ENCODE peak calls at places on chromosomes 7 and 10, in five cellular contexts. N is dorsolateral prefrontal cortex, W is stomach, C is psoas muscle, A is body of pancreas. F is an unnamed sample.

GRCh38 chr7:87001214-87001613 is 58.2 kb downstream of the ELAPOR2 start:
- DNase-seq in N (no peak), W (no peak), C (no peak), A (no peak), F (no peak)

GRCh38 chr10:109866995-109867635 is 56.2 kb downstream of the XPNPEP1 start:
- DNase-seq in N (no peak), W (no peak), C (no peak), A (no peak), F (no peak)

GRCh38 chr7:157378390-157378789 is 41.6 kb downstream of the DNAJB6 start:
- DNase-seq in N (no peak), W (peak; percentile 11), C (no peak), A (no peak), F (no peak)

GRCh38 chr7:8441106-8441590 is 7.7 kb downstream of the NXPH1 start:
- DNase-seq in N (no peak), W (no peak), C (no peak), A (no peak), F (no peak)

GRCh38 chr7:2040201-2040892 is 192.4 kb downstream of the MAD1L1 start:
- DNase-seq in N (no peak), W (no peak), C (peak; percentile 20), A (no peak), F (no peak)

GRCh38 chr10:71623098-71623985 is 96.2 kb downstream of the C10orf105 start:
- DNase-seq in N (no peak), W (no peak), C (no peak), A (no peak), F (no peak)

GRCh38 chr10:70770001-70770400 is 15.2 kb downstream of the TBATA start:
- DNase-seq in N (no peak), W (no peak), C (no peak), A (no peak), F (no peak)

GRCh38 chr7:80218723-80219122 is 84.1 kb downstream of the GNAI1 start:
- DNase-seq in N (no peak), W (no peak), C (no peak), A (no peak), F (no peak)

GRCh38 chr10:71512794-71513379 is 116.2 kb downstream of the CDH23 start:
- DNase-seq in N (no peak), W (peak; percentile 65), C (no peak), A (peak; percentile 59), F (no peak)

DNA sequence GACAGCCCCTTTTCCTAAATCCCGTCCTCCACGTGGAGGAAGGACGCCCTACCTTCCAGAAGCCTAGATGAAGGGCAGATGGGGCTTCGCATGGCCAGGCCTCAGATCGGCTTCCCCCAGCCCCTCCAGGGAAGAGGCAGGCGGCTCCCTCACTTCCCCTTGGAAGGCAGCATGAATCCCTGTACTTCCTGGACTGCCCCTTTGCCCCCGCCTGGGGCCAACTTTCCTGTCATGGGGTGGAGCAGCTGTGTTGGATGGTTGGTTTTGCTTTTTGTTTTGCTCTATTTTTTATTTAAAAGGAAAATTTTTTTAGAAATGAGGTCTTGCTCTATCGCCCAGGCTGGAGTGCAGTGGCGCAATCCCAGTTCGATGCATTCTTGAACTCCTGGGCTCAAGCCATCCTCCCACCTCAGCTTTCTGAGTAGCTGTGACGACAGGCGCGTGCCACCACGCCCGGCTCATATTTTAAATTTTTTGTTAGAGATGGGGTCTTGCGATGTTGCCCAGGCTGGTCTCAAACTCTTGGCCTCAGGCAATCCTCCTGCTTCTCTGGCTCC is 27.2 kb downstream of the GTF2IRD1 start:
- DNase-seq in N (no peak), W (peak; percentile 53), C (peak; percentile 78), A (peak; percentile 45), F (peak; percentile 37)
- H3K4me3 ChIP-seq in N (peak overlapping the region; percentile 43), W (peak overlapping the region; percentile 34), C (peak overlapping the region; percentile 58), A (no peak overlapping the region), F (peak overlapping the region; percentile 59)

DNA sequence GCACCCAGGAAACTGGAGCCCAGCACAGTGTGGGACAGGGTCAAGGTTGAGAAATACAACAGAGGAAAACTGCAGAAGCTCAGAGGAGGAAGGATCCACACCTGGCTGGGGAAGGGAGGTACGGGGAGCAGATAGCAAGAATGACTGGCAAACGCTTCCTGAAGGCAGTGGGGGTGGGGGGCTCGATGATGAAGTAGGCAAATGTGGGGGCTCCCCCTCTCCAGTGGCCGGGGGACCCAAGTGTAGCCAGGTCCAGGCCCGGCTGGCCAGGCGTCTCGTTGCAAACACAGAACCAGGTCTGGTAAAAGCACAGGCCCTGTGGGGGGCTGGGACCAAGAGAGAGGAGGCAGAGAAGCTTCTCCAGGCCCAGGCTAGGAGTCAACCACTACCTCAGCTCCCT is 7.7 kb downstream of the CHST15 start:
- DNase-seq in N (no peak), W (no peak), C (no peak), A (no peak), F (no peak)
- H3K27ac ChIP-seq in N (peak overlapping the region; percentile 26), W (peak overlapping the region; percentile 96), C (no peak overlapping the region), A (no peak overlapping the region), F (no peak overlapping the region)

GRCh38 chr7:100583132-100584045 is 2.5 kb downstream of the LRCH4 start:
- DNase-seq in N (no peak), W (peak; percentile 61), C (peak; percentile 71), A (peak; percentile 39), F (peak; percentile 53)
- TF ChIP-seq CTCF in N (no peak), W (no peak), C (no peak), A (no peak), F (no peak)

DNA sequence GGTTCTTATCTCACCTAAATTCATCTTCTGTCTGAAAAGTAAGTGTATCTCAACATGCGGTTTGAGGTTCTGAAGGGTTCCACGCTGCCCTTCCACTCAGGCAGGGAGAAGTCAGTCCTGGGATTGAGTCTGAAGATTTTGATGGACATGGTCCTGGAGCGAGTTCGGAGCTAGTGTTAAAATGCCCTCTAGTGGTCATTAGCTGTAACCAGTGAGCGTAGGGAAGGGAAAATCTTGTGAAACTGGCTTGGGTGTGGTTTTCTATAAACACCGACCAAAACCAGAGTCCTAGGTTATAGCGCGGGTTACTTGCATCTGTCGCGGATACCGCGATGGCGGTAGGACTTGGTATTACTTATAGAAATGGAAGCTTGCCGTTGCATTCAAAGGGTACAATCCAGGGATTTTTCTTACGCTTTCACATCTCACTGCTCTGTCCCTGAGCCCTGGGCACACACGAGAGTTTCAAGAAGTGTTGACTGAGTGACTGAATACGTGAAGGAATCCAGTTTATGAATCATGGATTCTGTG is 348.2 kb upstream of the C7orf33 start:
- DNase-seq in N (no peak), W (peak; percentile 33), C (no peak), A (peak; percentile 24), F (peak; percentile 14)
- H3K4me3 ChIP-seq in N (peak overlapping the region; percentile 17), W (no peak overlapping the region), C (no peak overlapping the region), A (no peak overlapping the region), F (peak overlapping the region; percentile 16)

GRCh38 chr7:90777075-90777864 is 181.1 kb downstream of the CDK14 start:
- DNase-seq in N (no peak), W (no peak), C (no peak), A (peak; percentile 10), F (no peak)
- H3K27ac ChIP-seq in N (no peak overlapping the region), W (peak overlapping the region; percentile 11), C (no peak overlapping the region), A (no peak overlapping the region), F (no peak overlapping the region)

DNA sequence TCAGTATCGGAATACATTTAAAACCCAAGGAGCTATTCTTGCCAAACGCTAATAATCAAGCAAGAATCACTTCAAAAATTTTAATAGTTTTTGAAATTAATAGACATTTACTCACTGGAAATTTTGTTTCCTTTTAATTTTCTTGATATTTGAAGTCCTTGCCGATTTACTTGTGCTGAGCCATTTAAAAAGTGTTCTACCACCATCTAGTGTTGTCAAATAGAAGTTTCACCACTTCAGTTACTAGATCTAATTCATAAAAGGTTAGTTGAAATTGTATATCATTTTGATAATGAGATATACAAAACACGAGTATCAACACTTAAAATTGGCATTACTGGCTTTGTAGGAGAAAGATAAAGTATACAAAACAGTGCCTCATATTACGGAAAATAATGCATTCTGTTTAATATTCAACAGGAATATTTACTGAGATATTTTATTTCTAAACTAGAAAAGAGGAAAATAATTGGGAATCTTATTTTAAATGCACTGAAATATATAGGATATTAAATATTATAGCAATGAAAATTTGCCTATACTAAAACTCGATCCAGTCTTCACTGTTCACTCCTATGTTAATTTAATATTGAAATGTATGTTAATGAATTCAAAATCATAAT is 664.8 kb upstream of the SEMA3D start:
- DNase-seq in N (no peak), W (no peak), C (no peak), A (no peak), F (no peak)
- TF ChIP-seq CTCF in N (peak; percentile 53), W (peak; percentile 19), C (peak; percentile 24), A (peak; percentile 52), F (peak; percentile 49)